ENCODE peak calls at places on chromosomes 16 and 17, in ten cellular contexts. E is sigmoid colon, H is SHP77, U is RPMI8226, G is HL-60, Q is EH, L is NCI-H524, M is T-cell, F is colonic mucosa, K is RWPE1. S is an unnamed sample.

GRCh38 chr17:32964541-32964940 is 27.1 kb upstream of the SPACA3 start:
- DNase-seq in M (no peak), G (no peak), E (no peak), U (no peak), H (no peak), Q (no peak), L (no peak), K (no peak), F (no peak), S (no peak)

GRCh38 chr17:71208111-71208704 is 912.6 kb upstream of the SOX9 start:
- DNase-seq in Q (peak; percentile 61), M (no peak), F (no peak), H (no peak), G (no peak), L (no peak), E (no peak), K (peak; percentile 71), U (no peak), S (no peak)

GRCh38 chr17:39926588-39927100 is 757 bp downstream of the ORMDL3 start:
- DNase-seq in L (no peak), E (peak; percentile 75), F (peak; percentile 69), M (peak; percentile 66), U (peak; percentile 84), H (no peak), K (peak; percentile 43), Q (peak; percentile 33), G (peak; percentile 24), S (peak; percentile 78)

GRCh38 chr16:16004314-16004749 is 54.9 kb downstream of the ABCC1 start:
- DNase-seq in K (no peak), H (no peak), E (no peak), Q (peak; percentile 93), M (no peak), L (no peak), G (no peak), U (no peak), F (no peak), S (no peak)

GRCh38 chr17:12107905-12108304 is 87.2 kb downstream of the MAP2K4 start:
- DNase-seq in L (no peak), U (no peak), Q (peak; percentile 30), H (no peak), K (peak; percentile 11), E (no peak), F (no peak), G (no peak), M (no peak), S (no peak)

GRCh38 chr17:50134206-50135110 is 4.5 kb upstream of the SAMD14 start:
- DNase-seq in E (no peak), M (no peak), U (no peak), Q (peak; percentile 69), G (no peak), F (no peak), L (no peak), H (no peak), K (no peak), S (no peak)

GRCh38 chr16:59699786-59700185 is 965.7 kb upstream of the GOT2 start:
- DNase-seq in G (no peak), H (no peak), Q (no peak), M (no peak), U (no peak), L (no peak), F (no peak), E (no peak), K (no peak), S (no peak)

GRCh38 chr17:82835122-82835521 is 4.7 kb downstream of the ZNF750 start:
- DNase-seq in Q (no peak), M (no peak), H (no peak), L (no peak), F (no peak), E (no peak), G (no peak), U (no peak), K (no peak), S (no peak)

GRCh38 chr16:1335996-1336395 is 2.6 kb downstream of the BAIAP3 start:
- DNase-seq in G (no peak), E (no peak), M (no peak), F (no peak), H (no peak), U (peak; percentile 30), L (no peak), Q (no peak), K (no peak), S (no peak)

GRCh38 chr17:59330314-59330942 is 1.0 kb upstream of the YPEL2 start:
- DNase-seq in Q (no peak), L (no peak), U (peak; percentile 82), G (no peak), H (no peak), E (peak; percentile 77), M (no peak), F (peak; percentile 91), K (no peak), S (peak; percentile 19)

GRCh38 chr17:7884581-7885356 is 3.8 kb upstream of the CHD3 start:
- DNase-seq in L (no peak), G (no peak), M (peak; percentile 33), U (no peak), F (no peak), E (no peak), Q (peak; percentile 21), H (no peak), K (no peak), S (peak; percentile 55)

GRCh38 chr16:23064642-23065041 is 84.6 kb downstream of the USP31 start:
- DNase-seq in H (no peak), F (no peak), L (no peak), E (no peak), U (no peak), G (peak; percentile 77), Q (peak; percentile 32), K (no peak), M (no peak), S (no peak)

GRCh38 chr17:59786536-59787319 is 79.3 kb downstream of the VMP1 start:
- DNase-seq in E (peak; percentile 77), Q (peak; percentile 100), F (peak; percentile 83), K (peak; percentile 88), U (peak; percentile 91), H (peak; percentile 92), G (peak; percentile 93), M (peak; percentile 82), L (no peak), S (peak; percentile 96)

GRCh38 chr16:69859105-69859969 is 91.8 kb upstream of the CLEC18A start:
- DNase-seq in U (peak; percentile 26), G (no peak), L (peak; percentile 57), Q (peak; percentile 12), M (no peak), F (peak; percentile 77), E (no peak), K (peak; percentile 36), H (no peak), S (no peak)

GRCh38 chr17:30117548-30118155 is 1.0 kb downstream of the NSRP1 start:
- DNase-seq in L (no peak), E (no peak), U (no peak), F (no peak), K (no peak), H (no peak), Q (peak; percentile 29), M (no peak), G (no peak), S (no peak)

GRCh38 chr17:54967621-54968258 is 714 bp downstream of the COX11 start:
- DNase-seq in L (no peak), H (no peak), E (no peak), U (peak; percentile 74), K (peak; percentile 38), F (peak; percentile 49), G (no peak), M (no peak), Q (peak; percentile 43), S (peak; percentile 0)

GRCh38 chr17:73250851-73251640 is 10.6 kb downstream of the CPSF4L start:
- DNase-seq in U (no peak), K (no peak), M (no peak), Q (no peak), E (no peak), F (no peak), L (no peak), H (no peak), G (no peak), S (no peak)

GRCh38 chr16:7405166-7405565 is 72.5 kb downstream of the RBFOX1 start:
- DNase-seq in G (no peak), M (no peak), H (peak; percentile 69), U (peak; percentile 56), Q (no peak), K (no peak), L (no peak), E (no peak), F (no peak), S (no peak)

GRCh38 chr17:48052956-48053757 is 5.0 kb downstream of the NFE2L1 start:
- DNase-seq in K (no peak), M (no peak), G (no peak), E (peak; percentile 92), F (peak; percentile 48), L (peak; percentile 11), Q (peak; percentile 61), H (peak; percentile 48), U (peak; percentile 47), S (no peak)

GRCh38 chr16:57994778-57995177 is 5.7 kb downstream of the ZNF319 start:
- DNase-seq in H (no peak), K (no peak), L (no peak), U (peak; percentile 83), F (peak; percentile 55), M (peak; percentile 61), E (no peak), Q (peak; percentile 60), G (no peak), S (peak; percentile 62)

GRCh38 chr17:28839221-28839620 is 3.4 kb downstream of the FAM222B start:
- DNase-seq in L (no peak), F (no peak), K (no peak), E (no peak), M (no peak), H (no peak), G (no peak), U (no peak), Q (peak; percentile 9), S (no peak)

GRCh38 chr17:44132275-44132821 is 8.9 kb upstream of the HDAC5 start:
- DNase-seq in L (no peak), H (no peak), K (no peak), G (no peak), F (no peak), Q (peak; percentile 56), U (no peak), M (no peak), E (no peak), S (no peak)

GRCh38 chr17:77783991-77784820 is 174.3 kb upstream of the TNRC6C start:
- DNase-seq in Q (no peak), K (no peak), L (no peak), F (no peak), H (no peak), G (no peak), M (peak; percentile 82), U (peak; percentile 29), E (no peak), S (peak; percentile 81)

GRCh38 chr17:7024402-7024785 is 1.5 kb downstream of the BCL6B start:
- DNase-seq in H (no peak), U (no peak), K (no peak), G (no peak), E (no peak), M (no peak), F (peak; percentile 34), Q (no peak), L (no peak), S (no peak)

GRCh38 chr16:56662357-56663354 is 4.9 kb downstream of the MT1F start:
- DNase-seq in L (no peak), F (no peak), M (peak; percentile 26), K (no peak), Q (no peak), E (no peak), U (no peak), H (no peak), G (no peak), S (peak; percentile 23)

GRCh38 chr17:77090476-77090875 is 50.3 kb upstream of the SEC14L1 start:
- DNase-seq in L (no peak), F (no peak), G (no peak), E (no peak), K (no peak), M (no peak), Q (no peak), H (no peak), U (peak; percentile 93), S (no peak)

GRCh38 chr17:343875-344752 is 8.5 kb downstream of the RPH3AL start:
- DNase-seq in E (no peak), M (no peak), K (no peak), G (no peak), H (no peak), Q (no peak), L (no peak), U (no peak), F (no peak), S (no peak)

GRCh38 chr16:54342001-54342776 is 55.6 kb upstream of the IRX3 start:
- DNase-seq in E (peak; percentile 37), F (no peak), Q (peak; percentile 65), H (no peak), G (no peak), K (peak; percentile 38), M (no peak), L (no peak), U (no peak), S (no peak)

S was measured in CD4-positive, alpha-beta memory T cell.